ENCODE peak calls at places on chromosomes 1 and 21, in five cellular contexts. A, O, H, D and S are unnamed samples.

GRCh38 chr1:100187912-100188311 is 9.9 kb upstream of the LRRC39 start:
- DNase-seq in D (no peak), O (no peak), H (no peak), A (no peak), S (no peak)

GRCh38 chr1:6016191-6016865 is 24.1 kb upstream of the NPHP4 start:
- DNase-seq in O (no peak), A (no peak), D (no peak), H (no peak), S (no peak)

GRCh38 chr1:67889466-67889865 is 56.2 kb upstream of the GNG12 start:
- DNase-seq in A (no peak), O (no peak), D (no peak), H (no peak), S (no peak)

GRCh38 chr21:15531986-15532385 is 197.8 kb upstream of the USP25 start:
- DNase-seq in D (no peak), A (no peak), H (no peak), O (no peak), S (no peak)

GRCh38 chr1:5551274-5551966 is 440.8 kb downstream of the NPHP4 start:
- DNase-seq in D (no peak), H (no peak), A (no peak), O (no peak), S (no peak)

GRCh38 chr1:159646687-159647086 is 59.1 kb downstream of the APCS start:
- DNase-seq in D (no peak), A (no peak), H (no peak), O (no peak), S (no peak)

GRCh38 chr1:199307865-199308264 is 669.0 kb downstream of the PTPRC start:
- DNase-seq in A (no peak), H (no peak), O (no peak), D (no peak), S (no peak)

GRCh38 chr1:204859885-204860284 is 10.8 kb upstream of the NFASC start:
- DNase-seq in A (peak), H (no peak), O (no peak), D (no peak), S (no peak)

GRCh38 chr1:1916882-1917281 is 1.8 kb downstream of the CALML6 start:
- DNase-seq in H (no peak), O (no peak), A (peak), D (no peak), S (no peak)

GRCh38 chr1:207579436-207579799 is 65.5 kb upstream of the CR1L start:
- DNase-seq in H (peak), O (peak), A (peak), D (peak), S (no peak)

GRCh38 chr1:116971965-116972675 is 29.4 kb upstream of the CD101 start:
- DNase-seq in O (no peak), A (no peak), D (no peak), H (no peak), S (no peak)

GRCh38 chr1:180261030-180261429 is 31.0 kb downstream of the LHX4 start:
- DNase-seq in H (no peak), A (no peak), D (no peak), O (no peak), S (no peak)

GRCh38 chr21:17101696-17102095 is 411.1 kb upstream of the CXADR start:
- DNase-seq in H (no peak), A (no peak), O (no peak), D (no peak), S (no peak)

GRCh38 chr1:51558375-51558924 is 39.4 kb upstream of the EPS15 start:
- DNase-seq in O (no peak), H (peak), A (peak), D (no peak), S (no peak)

GRCh38 chr1:90262791-90263190 is 267.9 kb downstream of the ZNF326 start:
- DNase-seq in D (no peak), O (no peak), H (peak), A (no peak), S (no peak)

GRCh38 chr1:93728480-93729131 is 47.0 kb upstream of the BCAR3 start:
- DNase-seq in A (no peak), O (no peak), D (no peak), H (no peak), S (no peak)

GRCh38 chr1:50393522-50394120 is 29.6 kb downstream of the DMRTA2 start:
- DNase-seq in H (no peak), D (no peak), O (no peak), A (peak), S (no peak)

GRCh38 chr1:235648407-235648907 is 1.1 kb downstream of the GNG4 start:
- DNase-seq in A (peak), H (no peak), O (peak), D (no peak), S (no peak)

GRCh38 chr1:148328884-148329283 is 154.2 kb downstream of the PPIAL4G start:
- DNase-seq in D (no peak), O (no peak), A (no peak), H (no peak), S (no peak)

GRCh38 chr1:148334339-148335130 is 148.6 kb downstream of the PPIAL4G start:
- DNase-seq in A (peak), D (peak), H (no peak), O (peak), S (peak)

GRCh38 chr1:148333875-148334338 is 149.2 kb downstream of the PPIAL4G start:
- DNase-seq in H (no peak), O (no peak), A (peak), D (no peak), S (no peak)
- TF ChIP-seq CTCF in H (no peak), O (no peak), A (no peak), D (no peak), S (no peak)

DNA sequence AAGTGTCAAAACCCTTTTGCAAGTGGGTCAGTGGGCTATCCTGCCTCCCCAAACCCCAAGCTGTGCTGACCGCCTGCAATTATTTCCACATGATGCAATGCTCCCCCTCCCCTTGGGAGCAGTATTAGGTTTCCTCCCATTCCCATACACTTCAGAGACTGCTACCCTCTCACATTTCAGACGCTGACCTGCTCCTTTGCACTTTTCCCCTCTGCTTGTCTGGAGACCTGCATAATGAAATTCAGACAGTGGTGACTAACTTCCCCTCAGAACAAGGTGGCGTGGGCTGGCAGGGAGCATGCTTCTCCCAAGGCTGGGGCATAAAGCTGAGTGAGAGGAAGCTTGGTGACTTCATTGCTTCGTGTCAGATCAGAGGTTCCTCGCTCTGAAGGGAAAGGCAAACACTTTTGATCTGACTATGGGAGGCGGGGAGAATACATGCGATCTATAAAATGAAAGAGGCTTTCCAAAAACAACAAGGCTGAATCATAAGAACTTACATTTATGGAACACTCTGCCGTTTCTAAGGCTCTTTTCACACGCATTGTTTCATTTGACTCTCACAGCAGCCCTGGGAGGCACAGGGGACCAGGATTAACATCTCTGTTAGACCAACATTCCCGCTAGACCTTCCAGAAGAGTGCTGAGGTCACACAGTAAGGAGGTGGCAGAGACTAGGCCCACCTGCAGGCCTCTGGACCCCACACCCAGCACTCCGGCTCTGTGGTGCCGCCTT is 27.5 kb upstream of the ROR1 start:
- DNase-seq in H (peak), D (no peak), O (peak), A (peak), S (no peak)
- TF ChIP-seq CTCF in H (no peak), D (no peak), O (no peak), A (no peak), S (no peak)

GRCh38 chr21:43571976-43572375 is 87.3 kb downstream of the HSF2BP start:
- DNase-seq in A (no peak), D (no peak), O (no peak), H (no peak), S (no peak)
- TF ChIP-seq CTCF in A (no peak), D (no peak), O (no peak), H (no peak), S (no peak)

GRCh38 chr1:69700770-69701169 is 133.0 kb downstream of the LRRC7 start:
- DNase-seq in D (no peak), H (no peak), O (peak), A (peak), S (no peak)
- TF ChIP-seq CTCF in D (no peak), H (peak), O (peak), A (peak), S (no peak)

GRCh38 chr1:165828581-165829329 is 1.3 kb downstream of the UCK2 start:
- DNase-seq in O (peak), H (peak), A (peak), D (no peak), S (peak)

GRCh38 chr1:165829888-165830287 is 2.5 kb downstream of the UCK2 start:
- DNase-seq in A (no peak), D (no peak), O (no peak), H (no peak), S (no peak)

GRCh38 chr1:165827199-165828102 is at the start of gene UCK2:
- DNase-seq in A (peak), O (peak), H (no peak), D (peak), S (peak)

GRCh38 chr1:165826565-165826964 is 849 bp upstream of the UCK2 start:
- DNase-seq in O (no peak), H (no peak), A (no peak), D (no peak), S (no peak)

DNA sequence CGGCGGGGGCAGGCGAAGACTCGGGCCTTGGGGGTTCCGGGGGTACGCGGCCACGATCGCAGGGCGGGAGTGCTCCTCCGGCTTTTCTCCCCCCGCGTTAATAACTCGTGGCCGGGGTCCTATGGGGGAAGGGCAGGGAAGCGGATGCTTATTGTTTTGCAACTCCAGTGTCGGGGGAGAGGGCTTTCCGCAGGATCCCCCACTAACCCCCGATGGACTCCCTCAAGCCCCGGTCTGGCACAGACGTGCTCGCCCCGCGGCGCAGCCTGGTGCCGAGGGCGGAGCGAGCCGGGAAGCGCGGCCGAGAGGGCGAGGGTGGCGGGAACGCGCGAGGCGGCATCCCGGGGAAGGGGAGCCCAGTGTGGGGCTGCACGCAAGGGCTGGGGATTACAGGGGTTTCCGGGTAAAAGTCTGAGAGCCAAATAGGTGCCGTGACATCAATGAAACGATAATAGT is 717 bp downstream of the UCK2 start:
- DNase-seq in D (no peak), H (no peak), O (peak), A (peak), S (peak)
- TF ChIP-seq CTCF in D (peak), H (peak), O (no peak), A (peak), S (no peak)

GRCh38 chr1:176691251-176692228 is 228.6 kb downstream of the PAPPA2 start:
- DNase-seq in H (peak), A (peak), O (peak), D (no peak), S (no peak)
- TF ChIP-seq CTCF in H (peak), A (peak), O (peak), D (no peak), S (no peak)

GRCh38 chr21:42574234-42575027 is 60.8 kb downstream of the SLC37A1 start:
- DNase-seq in D (no peak), O (peak), H (no peak), A (peak), S (no peak)
- TF ChIP-seq CTCF in D (no peak), O (peak), H (peak), A (no peak), S (no peak)

GRCh38 chr1:7641587-7642417 is 129.3 kb upstream of the VAMP3 start:
- DNase-seq in H (no peak), O (peak), A (no peak), D (no peak), S (no peak)

GRCh38 chr1:7638078-7638477 is 133.0 kb upstream of the VAMP3 start:
- DNase-seq in H (no peak), D (no peak), A (peak), O (no peak), S (no peak)

GRCh38 chr1:7640920-7641319 is 130.2 kb upstream of the VAMP3 start:
- DNase-seq in D (no peak), O (no peak), H (no peak), A (no peak), S (no peak)

GRCh38 chr1:7640350-7640749 is 130.7 kb upstream of the VAMP3 start:
- DNase-seq in O (no peak), A (no peak), H (no peak), D (no peak), S (no peak)

DNA sequence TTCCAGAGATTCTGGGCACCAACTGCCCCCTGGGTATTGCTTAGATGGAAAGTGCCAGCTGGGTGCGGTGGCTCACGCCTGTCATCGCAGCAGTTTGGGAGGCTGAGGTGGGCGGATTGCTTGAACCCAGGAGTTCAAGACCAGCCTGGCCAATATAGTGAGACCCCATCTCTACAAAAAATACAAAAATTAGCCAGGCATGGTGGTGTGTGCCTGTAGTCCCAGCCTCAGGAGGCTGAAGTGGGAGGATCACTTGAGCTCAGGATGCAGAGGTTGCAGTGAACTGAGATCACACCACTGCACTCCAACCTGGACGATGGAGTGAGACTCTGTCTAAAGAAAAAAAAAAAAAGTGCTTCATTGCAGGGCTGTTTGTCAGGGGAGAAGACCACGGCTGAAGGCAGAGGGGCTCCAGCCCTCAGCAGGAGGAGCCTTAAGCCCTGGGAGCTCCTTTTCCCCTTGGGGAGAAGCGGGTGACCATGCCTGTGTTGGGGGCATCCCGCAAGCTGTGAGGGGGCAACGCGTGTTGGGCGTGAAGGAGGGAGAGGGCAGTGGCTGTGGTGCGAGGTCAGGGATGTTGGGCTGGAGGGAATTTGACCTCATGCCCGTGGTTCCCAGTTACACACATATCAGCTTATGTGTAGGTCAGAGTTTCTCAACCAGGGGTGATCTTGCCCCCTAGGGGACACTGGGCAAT is 131.5 kb upstream of the VAMP3 start:
- DNase-seq in D (no peak), O (no peak), H (no peak), A (no peak), S (no peak)
- TF ChIP-seq CTCF in D (no peak), O (no peak), H (no peak), A (no peak), S (no peak)

DNA sequence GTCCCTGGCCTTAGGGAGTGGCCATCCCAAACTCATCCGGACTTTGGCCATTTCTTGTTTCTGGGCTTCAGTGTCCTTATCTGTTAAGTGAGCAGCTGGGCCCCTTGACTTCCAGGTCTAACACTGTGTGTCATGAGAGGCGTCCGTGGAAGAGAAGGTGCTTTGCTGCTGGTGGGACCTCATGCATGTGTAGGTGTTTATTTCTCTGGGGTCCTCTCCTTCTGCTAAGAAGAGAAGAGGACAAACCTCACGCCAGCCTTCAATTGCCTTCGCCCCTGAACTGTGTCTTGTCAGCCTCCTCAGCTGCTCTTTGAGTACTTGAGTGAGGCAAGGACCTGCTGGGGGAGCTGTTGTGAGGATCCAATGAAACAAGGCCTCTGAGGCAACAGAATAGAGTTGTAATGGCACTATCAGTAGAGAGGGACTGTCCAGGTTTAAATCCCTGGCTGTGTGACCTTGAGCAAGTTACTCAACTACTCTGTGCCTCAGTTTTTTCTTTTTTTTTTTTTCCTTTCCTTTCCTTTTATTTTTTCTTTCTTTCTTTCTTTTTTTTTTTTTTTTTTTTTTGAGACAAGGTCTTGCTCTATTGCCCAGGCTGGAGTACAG is 72.4 kb downstream of the RUNX3 start:
- DNase-seq in H (no peak), A (no peak), D (no peak), O (no peak), S (no peak)
- TF ChIP-seq CTCF in H (peak), A (peak), D (peak), O (no peak), S (no peak)

GRCh38 chr1:53376041-53376461 is 48.2 kb upstream of the LRP8 start:
- DNase-seq in O (no peak), H (no peak), A (peak), D (no peak), S (no peak)
- TF ChIP-seq CTCF in O (peak), H (no peak), A (no peak), D (no peak), S (no peak)